ENCODE peak calls at places on chromosomes 3 and 15, in seven cellular contexts. One of them, this sample, is unnamed.
A peak's percentile ranks its signal among the peaks of the same experiment; 100 is the strongest.

GRCh38 chr3:157087398-157088132 is 72.4 kb downstream of the CCNL1 start:
- DNase-seq in trophoblast cell: no peak
- DNase-seq in IMR-90: no peak
- DNase-seq in mesendoderm: no peak
- DNase-seq in H9: no peak
- DNase-seq in mesenchymal stem cell: no peak
- DNase-seq in H1: no peak
- DNase-seq in this sample: no peak

GRCh38 chr15:41256577-41257038 is 25.5 kb downstream of the CHP1 start:
- DNase-seq in mesenchymal stem cell: no peak
- DNase-seq in mesendoderm: no peak
- DNase-seq in H1: no peak
- DNase-seq in IMR-90: no peak
- DNase-seq in trophoblast cell: no peak
- DNase-seq in H9: no peak
- DNase-seq in this sample: no peak

GRCh38 chr3:74636981-74637380 is 22.5 kb upstream of the CNTN3 start:
- DNase-seq in IMR-90: peak; percentile 77
- DNase-seq in mesendoderm: no peak
- DNase-seq in trophoblast cell: no peak
- DNase-seq in mesenchymal stem cell: no peak
- DNase-seq in H1: no peak
- DNase-seq in H9: no peak
- DNase-seq in this sample: no peak

GRCh38 chr3:108406063-108406660 is 104.2 kb downstream of the MYH15 start:
- DNase-seq in H9: no peak
- DNase-seq in H1: no peak
- DNase-seq in mesendoderm: no peak
- DNase-seq in mesenchymal stem cell: peak; percentile 12
- DNase-seq in trophoblast cell: peak; percentile 55
- DNase-seq in IMR-90: peak; percentile 60
- DNase-seq in this sample: no peak

GRCh38 chr3:11145888-11146287 is 8.4 kb upstream of the HRH1 start:
- DNase-seq in IMR-90: peak; percentile 95
- DNase-seq in H9: no peak
- DNase-seq in mesenchymal stem cell: peak; percentile 80
- DNase-seq in trophoblast cell: no peak
- DNase-seq in H1: no peak
- DNase-seq in mesendoderm: no peak
- DNase-seq in this sample: no peak

GRCh38 chr15:70853270-70853854 is 595 bp downstream of the LARP6 start:
- DNase-seq in mesendoderm: peak; percentile 83
- DNase-seq in trophoblast cell: peak; percentile 9
- DNase-seq in H9: peak; percentile 79
- DNase-seq in mesenchymal stem cell: peak; percentile 81
- DNase-seq in IMR-90: peak; percentile 87
- DNase-seq in H1: peak; percentile 76
- DNase-seq in this sample: peak; percentile 39

GRCh38 chr3:82627733-82628132 is 866.3 kb upstream of the GBE1 start:
- DNase-seq in H1: no peak
- DNase-seq in trophoblast cell: no peak
- DNase-seq in H9: no peak
- DNase-seq in mesendoderm: no peak
- DNase-seq in mesenchymal stem cell: no peak
- DNase-seq in IMR-90: no peak
- DNase-seq in this sample: no peak

GRCh38 chr3:178036745-178037144 is 499.5 kb upstream of the KCNMB2 start:
- DNase-seq in IMR-90: peak; percentile 78
- DNase-seq in H1: no peak
- DNase-seq in mesenchymal stem cell: no peak
- DNase-seq in H9: no peak
- DNase-seq in mesendoderm: no peak
- DNase-seq in trophoblast cell: peak; percentile 82
- DNase-seq in this sample: no peak

GRCh38 chr15:95556225-95556624 is 774.3 kb upstream of the NR2F2 start:
- DNase-seq in H9: no peak
- DNase-seq in IMR-90: peak; percentile 50
- DNase-seq in trophoblast cell: peak; percentile 93
- DNase-seq in mesendoderm: no peak
- DNase-seq in H1: no peak
- DNase-seq in mesenchymal stem cell: no peak
- DNase-seq in this sample: no peak

GRCh38 chr3:9217784-9218513 is 31.5 kb downstream of the SRGAP3 start:
- DNase-seq in mesenchymal stem cell: no peak
- DNase-seq in trophoblast cell: no peak
- DNase-seq in H1: no peak
- DNase-seq in H9: no peak
- DNase-seq in mesendoderm: no peak
- DNase-seq in IMR-90: no peak
- DNase-seq in this sample: no peak

GRCh38 chr3:128353991-128354687 is 112.6 kb downstream of the DNAJB8 start:
- DNase-seq in H1: no peak
- DNase-seq in trophoblast cell: no peak
- DNase-seq in mesendoderm: no peak
- DNase-seq in IMR-90: peak; percentile 69
- DNase-seq in H9: no peak
- DNase-seq in mesenchymal stem cell: peak; percentile 87
- DNase-seq in this sample: no peak

DNA sequence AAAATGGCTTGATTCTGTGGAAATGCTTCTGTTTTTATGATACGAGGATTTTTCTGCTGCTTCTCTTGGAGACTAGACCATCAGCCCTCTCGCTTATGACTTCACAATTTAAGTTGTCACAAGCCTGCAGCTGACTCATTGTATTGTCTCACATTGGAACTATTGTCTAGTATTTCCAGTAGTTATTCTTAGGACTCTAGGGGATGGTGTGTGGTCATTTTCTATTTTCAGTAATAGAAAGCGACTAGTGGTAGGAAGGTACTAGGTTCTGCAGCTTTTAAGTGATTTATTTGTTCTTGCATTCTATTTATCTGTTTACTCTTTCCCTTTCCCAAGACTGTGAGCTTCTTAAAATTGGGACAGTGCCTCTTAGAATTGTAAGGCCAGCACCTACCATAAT is 66.3 kb upstream of the CRTC3 start:
- DNase-seq in IMR-90: peak; percentile 76
- DNase-seq in mesenchymal stem cell: peak; percentile 70
- DNase-seq in trophoblast cell: peak; percentile 52
- DNase-seq in mesendoderm: no peak
- DNase-seq in H9: no peak
- DNase-seq in H1: no peak
- DNase-seq in this sample: no peak
- H4K8ac ChIP-seq in IMR-90: no peak overlapping the region
- H4K8ac ChIP-seq in mesenchymal stem cell: no peak overlapping the region
- H4K8ac ChIP-seq in trophoblast cell: no peak overlapping the region
- H4K8ac ChIP-seq in mesendoderm: no peak overlapping the region
- H4K8ac ChIP-seq in H9: no peak overlapping the region
- H4K8ac ChIP-seq in H1: no peak overlapping the region
- H4K8ac ChIP-seq in this sample: no peak overlapping the region

DNA sequence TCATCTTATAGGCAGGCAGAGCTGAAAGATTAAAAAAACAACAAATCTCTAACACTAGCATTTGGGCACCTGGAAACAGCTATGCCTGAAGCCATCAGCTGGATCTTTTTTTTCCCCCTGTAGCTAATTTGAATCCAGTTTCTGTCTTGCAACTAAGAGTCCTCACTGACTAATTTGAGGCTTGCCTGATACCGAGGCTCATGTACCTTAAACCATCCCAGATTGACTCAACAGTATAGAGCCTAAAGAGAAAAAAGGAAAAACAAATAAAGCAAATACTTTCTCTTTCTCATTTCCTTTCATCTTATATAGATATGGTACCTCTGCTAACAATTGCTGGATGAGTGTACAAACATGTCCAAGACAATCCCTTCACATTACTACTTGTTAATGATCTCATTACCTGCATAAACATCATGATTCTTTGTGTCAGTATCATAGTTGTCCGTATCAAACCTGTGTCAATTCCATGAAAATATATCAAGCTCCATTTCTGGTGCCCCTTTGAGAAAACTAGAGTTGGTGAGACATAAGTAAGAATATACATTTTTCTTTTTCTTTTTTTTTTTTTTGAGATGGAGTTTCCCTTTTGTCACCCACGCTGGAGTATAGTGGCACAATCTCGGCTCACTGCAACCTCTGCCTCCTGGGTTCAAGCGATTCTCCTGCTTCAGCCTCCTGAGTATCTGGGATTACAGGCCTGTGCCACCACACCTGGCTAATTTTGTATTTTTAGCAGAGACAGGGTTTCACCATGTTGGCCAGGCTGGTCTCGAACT is 43.1 kb downstream of the BHLHE40 start:
- DNase-seq in H1: no peak
- DNase-seq in IMR-90: peak; percentile 74
- DNase-seq in mesenchymal stem cell: peak; percentile 50
- DNase-seq in H9: no peak
- DNase-seq in mesendoderm: no peak
- DNase-seq in trophoblast cell: peak; percentile 27
- DNase-seq in this sample: no peak
- H3K9ac ChIP-seq in H1: no peak overlapping the region
- H3K9ac ChIP-seq in IMR-90: no peak overlapping the region
- H3K9ac ChIP-seq in mesenchymal stem cell: peak overlapping the region; percentile 48
- H3K9ac ChIP-seq in H9: no peak overlapping the region
- H3K9ac ChIP-seq in mesendoderm: no peak overlapping the region
- H3K9ac ChIP-seq in trophoblast cell: no peak overlapping the region
- H3K9ac ChIP-seq in this sample: no peak overlapping the region

DNA sequence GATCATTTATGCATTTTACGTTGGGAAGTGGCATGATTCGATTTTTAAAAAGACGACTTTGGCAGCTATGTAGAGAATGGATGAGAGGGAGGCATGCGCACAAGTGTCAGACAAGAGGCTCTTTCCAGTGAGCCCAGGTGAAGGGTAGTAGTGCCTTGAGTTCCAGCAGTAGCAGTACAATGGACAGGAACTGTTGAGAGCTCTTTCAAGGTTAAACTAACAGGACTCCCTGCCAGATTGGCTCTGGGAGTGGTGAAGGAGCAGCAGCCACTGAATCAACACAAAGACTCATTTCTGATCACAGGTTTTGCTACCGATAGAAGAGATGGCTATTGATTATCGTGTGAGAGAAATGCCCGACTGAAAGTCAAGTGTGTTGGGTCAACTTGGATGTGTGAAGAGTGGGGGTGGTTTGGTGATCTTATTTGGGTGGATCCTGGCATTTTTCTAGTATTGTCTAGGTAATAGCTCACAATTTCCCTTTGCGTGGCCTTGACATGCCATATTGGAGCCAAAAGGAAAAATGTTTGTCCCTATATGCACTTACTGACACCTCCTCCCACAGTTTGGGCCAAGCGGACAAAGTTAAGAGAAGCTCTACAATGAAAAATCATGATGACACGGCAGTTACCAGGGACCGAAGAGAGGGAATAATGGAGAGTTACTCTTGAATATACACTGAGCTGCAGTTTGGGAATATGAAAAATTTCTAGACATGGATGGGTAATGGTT is 81.6 kb upstream of the MDFIC2 start:
- DNase-seq in IMR-90: no peak
- DNase-seq in H9: no peak
- DNase-seq in trophoblast cell: no peak
- DNase-seq in mesenchymal stem cell: no peak
- DNase-seq in mesendoderm: no peak
- DNase-seq in H1: no peak
- DNase-seq in this sample: no peak
- H4K8ac ChIP-seq in IMR-90: no peak overlapping the region
- H4K8ac ChIP-seq in H9: no peak overlapping the region
- H4K8ac ChIP-seq in trophoblast cell: no peak overlapping the region
- H4K8ac ChIP-seq in mesenchymal stem cell: no peak overlapping the region
- H4K8ac ChIP-seq in mesendoderm: no peak overlapping the region
- H4K8ac ChIP-seq in H1: no peak overlapping the region
- H4K8ac ChIP-seq in this sample: no peak overlapping the region

DNA sequence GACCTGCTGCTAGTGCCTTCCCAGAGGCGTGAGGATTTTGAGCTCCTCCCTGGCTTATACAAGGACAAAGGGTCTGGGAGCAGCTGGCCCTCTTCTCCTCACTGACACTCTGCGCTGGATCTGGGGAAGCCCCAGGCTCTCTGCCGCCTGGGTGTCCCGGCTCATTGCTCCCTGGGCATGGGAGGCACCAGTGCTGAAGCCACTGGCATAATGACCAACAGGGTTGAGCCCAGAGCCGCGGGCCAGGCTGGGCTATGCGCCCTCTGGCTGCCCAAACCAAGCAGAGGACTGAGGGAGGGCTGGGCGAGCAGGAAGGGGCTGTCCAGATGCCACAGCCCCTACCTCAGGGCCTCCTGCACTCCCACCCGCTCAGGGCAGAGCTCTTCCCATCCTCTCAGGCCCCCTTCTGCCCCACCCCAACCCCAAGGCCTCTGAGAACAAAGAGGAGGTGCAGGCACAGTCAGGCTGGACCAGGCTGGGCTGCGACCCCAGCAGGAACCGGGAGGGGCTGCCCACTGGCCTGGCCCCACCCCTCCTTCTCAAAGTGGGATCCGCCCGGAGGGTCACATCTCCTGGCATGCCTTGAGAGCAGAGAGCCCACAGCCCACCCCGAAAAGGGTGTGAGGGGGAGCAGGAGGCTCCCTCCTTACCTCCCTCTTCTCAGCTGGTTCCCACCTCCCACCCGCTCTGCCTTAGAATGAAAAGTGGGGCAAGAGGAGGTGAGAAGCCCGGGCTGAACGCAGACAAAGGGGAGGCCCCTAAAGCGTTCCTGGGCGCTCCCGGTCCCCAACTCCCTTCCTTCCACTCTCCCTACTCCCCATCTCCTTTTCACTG is 1.5 kb downstream of the LINGO1 start:
- DNase-seq in H1: peak; percentile 79
- DNase-seq in mesenchymal stem cell: no peak
- DNase-seq in trophoblast cell: no peak
- DNase-seq in IMR-90: no peak
- DNase-seq in H9: peak; percentile 72
- DNase-seq in mesendoderm: peak; percentile 41
- DNase-seq in this sample: peak; percentile 51
- H3K9ac ChIP-seq in H1: peak overlapping the region; percentile 66
- H3K9ac ChIP-seq in mesenchymal stem cell: no peak overlapping the region
- H3K9ac ChIP-seq in trophoblast cell: no peak overlapping the region
- H3K9ac ChIP-seq in IMR-90: no peak overlapping the region
- H3K9ac ChIP-seq in H9: peak overlapping the region; percentile 43
- H3K9ac ChIP-seq in mesendoderm: no peak overlapping the region
- H3K9ac ChIP-seq in this sample: peak overlapping the region; percentile 94

GRCh38 chr3:26845194-26845593 is 222.6 kb downstream of the LRRC3B start:
- DNase-seq in mesenchymal stem cell: no peak
- DNase-seq in mesendoderm: no peak
- DNase-seq in IMR-90: no peak
- DNase-seq in H1: no peak
- DNase-seq in trophoblast cell: no peak
- DNase-seq in H9: no peak
- DNase-seq in this sample: no peak
- H4K8ac ChIP-seq in mesenchymal stem cell: no peak overlapping the region
- H4K8ac ChIP-seq in mesendoderm: no peak overlapping the region
- H4K8ac ChIP-seq in IMR-90: no peak overlapping the region
- H4K8ac ChIP-seq in H1: no peak overlapping the region
- H4K8ac ChIP-seq in trophoblast cell: no peak overlapping the region
- H4K8ac ChIP-seq in H9: no peak overlapping the region
- H4K8ac ChIP-seq in this sample: no peak overlapping the region

GRCh38 chr15:76221085-76221767 is 90.0 kb downstream of the ETFA start:
- DNase-seq in mesendoderm: no peak
- DNase-seq in H9: no peak
- DNase-seq in H1: no peak
- DNase-seq in IMR-90: no peak
- DNase-seq in mesenchymal stem cell: no peak
- DNase-seq in trophoblast cell: peak; percentile 83
- DNase-seq in this sample: no peak
- H3K9ac ChIP-seq in mesendoderm: no peak overlapping the region
- H3K9ac ChIP-seq in H9: no peak overlapping the region
- H3K9ac ChIP-seq in H1: no peak overlapping the region
- H3K9ac ChIP-seq in IMR-90: no peak overlapping the region
- H3K9ac ChIP-seq in mesenchymal stem cell: no peak overlapping the region
- H3K9ac ChIP-seq in trophoblast cell: no peak overlapping the region
- H3K9ac ChIP-seq in this sample: no peak overlapping the region

This sample was measured in neuronal stem cell.